ENCODE peak calls at places on chromosomes 7 and 10, in seven cellular contexts. G is colonic mucosa, L is K562, C is fibroblast of lung, R is GM23248, H is mammary epithelial cell, Q is astrocyte. F is an unnamed sample. For H3K4me1 and H3K36me3, the result is how much of the 10 kb centered on the place peaks cover.

GRCh38 chr10:43778571-43778970 is 129.9 kb upstream of the ZNF32 start:
- DNase-seq in L (no peak), R (no peak), Q (no peak), H (no peak), C (no peak), G (no peak), F (no peak)

GRCh38 chr7:134875867-134876266 is 96.4 kb downstream of the CALD1 start:
- DNase-seq in R (peak), L (no peak), H (no peak), C (peak), G (no peak), Q (peak), F (no peak)

GRCh38 chr10:110625356-110625894 is 18.7 kb upstream of the RBM20 start:
- DNase-seq in Q (no peak), R (no peak), G (peak), C (no peak), H (no peak), L (no peak), F (no peak)

GRCh38 chr7:52017802-52018679 is 701.4 kb upstream of the COBL start:
- DNase-seq in C (no peak), L (peak), Q (no peak), R (no peak), H (no peak), G (peak), F (peak)

GRCh38 chr10:70145166-70145665 is 1.3 kb downstream of the TYSND1 start:
- DNase-seq in L (no peak), G (no peak), Q (no peak), R (peak), C (no peak), H (no peak), F (peak)

GRCh38 chr10:93916257-93917063 is 22.7 kb downstream of the SLC35G1 start:
- DNase-seq in Q (peak), L (no peak), R (peak), G (no peak), C (peak), H (peak), F (no peak)

GRCh38 chr10:79070091-79070610 is 1.4 kb downstream of the ZMIZ1 start:
- DNase-seq in C (peak), L (peak), G (peak), R (peak), H (no peak), Q (no peak), F (peak)

GRCh38 chr10:35940067-35940989 is 298.2 kb upstream of the FZD8 start:
- DNase-seq in Q (no peak), G (peak), C (no peak), R (peak), H (no peak), L (no peak), F (peak)

GRCh38 chr7:123439186-123439585 is 95.2 kb downstream of the IQUB start:
- DNase-seq in H (no peak), C (no peak), Q (no peak), R (no peak), G (no peak), L (no peak), F (peak)

GRCh38 chr10:113053091-113053490 is 103.0 kb downstream of the TCF7L2 start:
- DNase-seq in Q (no peak), L (no peak), R (peak), C (no peak), H (no peak), G (no peak), F (peak)

GRCh38 chr7:134599371-134599770 is 47.3 kb upstream of the BPGM start:
- DNase-seq in Q (no peak), G (no peak), L (no peak), C (no peak), R (no peak), H (no peak), F (no peak)

GRCh38 chr10:17782921-17783665 is 26.1 kb upstream of the MRC1 start:
- DNase-seq in R (peak), C (peak), H (peak), L (no peak), G (no peak), Q (peak), F (no peak)

GRCh38 chr7:36232971-36233550 is 80.0 kb downstream of the EEPD1 start:
- DNase-seq in C (peak), H (no peak), G (no peak), R (no peak), L (no peak), Q (peak), F (no peak)

GRCh38 chr10:104478380-104478779 is 124.7 kb downstream of the CFAP58 start:
- DNase-seq in G (no peak), L (no peak), H (peak), Q (peak), C (peak), R (peak), F (no peak)

GRCh38 chr10:33116293-33116697 is 158.3 kb upstream of the ITGB1 start:
- DNase-seq in R (peak), L (no peak), H (no peak), G (no peak), C (peak), Q (peak), F (peak)

GRCh38 chr7:47444376-47445098 is 137.4 kb downstream of the TNS3 start:
- DNase-seq in R (peak), Q (no peak), H (peak), C (no peak), G (no peak), L (no peak), F (no peak)

GRCh38 chr7:155799514-155799913 is 12.7 kb downstream of the SHH start:
- DNase-seq in C (peak), R (peak), G (no peak), H (no peak), Q (no peak), L (no peak), F (no peak)

GRCh38 chr10:31321396-31321941 is 2.5 kb downstream of the ZEB1 start:
- DNase-seq in C (peak), G (no peak), L (no peak), R (peak), H (no peak), Q (peak), F (no peak)

GRCh38 chr7:125383324-125383723 is 453.7 kb upstream of the POT1 start:
- DNase-seq in G (no peak), L (no peak), R (no peak), H (peak), Q (no peak), C (no peak), F (no peak)

GRCh38 chr10:24383681-24384106 is 174.8 kb downstream of the KIAA1217 start:
- DNase-seq in H (peak), C (peak), Q (peak), L (peak), R (peak), G (peak), F (peak)

GRCh38 chr7:100509213-100509612 is 25.5 kb downstream of the NYAP1 start:
- DNase-seq in L (no peak), G (no peak), Q (peak), R (peak), H (peak), C (peak), F (no peak)

GRCh38 chr7:129457101-129457500 is 22.9 kb downstream of the STRIP2 start:
- DNase-seq in L (no peak), H (no peak), Q (no peak), C (no peak), G (no peak), R (no peak), F (no peak)

GRCh38 chr10:7085147-7085912 is 325.5 kb downstream of the SFMBT2 start:
- DNase-seq in H (no peak), C (peak), R (peak), Q (peak), G (no peak), L (no peak), F (no peak)

GRCh38 chr10:48463318-48464003 is 141.4 kb downstream of the ARHGAP22 start:
- DNase-seq in H (no peak), Q (no peak), C (no peak), R (peak), L (peak), G (peak), F (peak)

GRCh38 chr10:22622242-22622806 is 92.1 kb downstream of the PIP4K2A start:
- DNase-seq in Q (no peak), G (no peak), R (no peak), H (no peak), C (no peak), L (no peak), F (no peak)

GRCh38 chr7:130486114-130486962 is 5.5 kb upstream of the MEST start:
- DNase-seq in Q (no peak), L (peak), R (no peak), C (no peak), G (peak), H (no peak), F (peak)

GRCh38 chr7:24979470-24979862 is 512 bp downstream of the OSBPL3 start:
- DNase-seq in H (peak), G (peak), L (peak), R (peak), C (no peak), Q (no peak), F (peak)

GRCh38 chr10:25169740-25170139 is 5.1 kb upstream of the GPR158 start:
- DNase-seq in Q (no peak), C (no peak), R (no peak), G (no peak), L (no peak), H (no peak), F (no peak)

GRCh38 chr7:51577390-51577789 is 260.8 kb upstream of the COBL start:
- DNase-seq in Q (no peak), L (no peak), R (no peak), H (no peak), C (no peak), G (no peak), F (no peak)

GRCh38 chr7:102036958-102037357 is 219.5 kb downstream of the CUX1 start:
- DNase-seq in L (no peak), Q (no peak), H (no peak), R (no peak), C (no peak), G (no peak), F (no peak)

GRCh38 chr7:102439963-102440795 is 6.8 kb downstream of the ORAI2 start:
- DNase-seq in H (peak), C (peak), L (peak), G (no peak), R (peak), Q (peak), F (peak)

GRCh38 chr10:2989292-2989947 is 77.9 kb upstream of the PFKP start:
- DNase-seq in C (no peak), L (peak), R (no peak), Q (no peak), G (no peak), H (no peak), F (peak)

GRCh38 chr10:6543431-6544005 is 36.6 kb downstream of the PRKCQ start:
- DNase-seq in R (no peak), Q (no peak), C (no peak), L (no peak), G (no peak), H (no peak), F (peak)

GRCh38 chr7:151456782-151457181 is 16.8 kb upstream of the CRYGN start:
- DNase-seq in L (no peak), H (no peak), C (no peak), G (no peak), Q (no peak), R (no peak), F (peak)
- H3K9ac ChIP-seq in L (no peak), H (no peak), C (no peak), G (no peak), Q (no peak), R (no peak), F (no peak)

GRCh38 chr10:119282446-119282845 is 75.1 kb downstream of the GRK5 start:
- DNase-seq in G (no peak), R (no peak), L (no peak), H (no peak), Q (no peak), C (no peak), F (no peak)
- H3K4me1 ChIP-seq in G (under half), R (under half), L (under half), H (under half), Q (under half), C (under half), F (under half)

GRCh38 chr10:381805-382204 is 246.6 kb downstream of the ZMYND11 start:
- DNase-seq in H (no peak), G (no peak), Q (no peak), R (no peak), C (no peak), L (no peak), F (no peak)
- H3K36me3 ChIP-seq in H (under half), G (under half), Q (under half), R (under half), C (under half), L (under half), F (under half)

GRCh38 chr7:50356945-50357268 is 52.4 kb downstream of the IKZF1 start:
- DNase-seq in H (no peak), R (no peak), G (no peak), Q (no peak), C (no peak), L (no peak), F (no peak)
- H3K9ac ChIP-seq in H (no peak), R (no peak), G (no peak), Q (no peak), C (no peak), L (peak), F (no peak)

GRCh38 chr10:102801496-102801895 is 35.7 kb downstream of the CYP17A1 start:
- DNase-seq in R (no peak), C (no peak), L (no peak), G (no peak), Q (no peak), H (peak), F (no peak)

GRCh38 chr10:102804382-102804781 is 32.8 kb downstream of the CYP17A1 start:
- DNase-seq in C (no peak), H (no peak), R (no peak), G (no peak), Q (no peak), L (no peak), F (no peak)

GRCh38 chr10:102801978-102802377 is 35.2 kb downstream of the CYP17A1 start:
- DNase-seq in C (no peak), L (peak), H (no peak), G (no peak), R (no peak), Q (no peak), F (no peak)

GRCh38 chr10:102800601-102801335 is 36.4 kb downstream of the CYP17A1 start:
- DNase-seq in Q (no peak), H (no peak), R (no peak), G (no peak), C (no peak), L (no peak), F (no peak)

GRCh38 chr10:102802920-102803534 is 34.2 kb downstream of the CYP17A1 start:
- DNase-seq in G (no peak), L (no peak), Q (peak), H (peak), C (peak), R (peak), F (peak)
- H3K4me1 ChIP-seq in G (under half), L (under half), Q (under half), H (under half), C (under half), R (under half), F (under half)

GRCh38 chr7:152145853-152146466 is 120.5 kb downstream of the GALNT11 start:
- DNase-seq in L (peak), H (peak), C (peak), R (peak), Q (peak), G (peak), F (peak)
- H3K36me3 ChIP-seq in L (half or more), H (under half), C (under half), R (half or more), Q (under half), G (under half), F (half or more)

DNA sequence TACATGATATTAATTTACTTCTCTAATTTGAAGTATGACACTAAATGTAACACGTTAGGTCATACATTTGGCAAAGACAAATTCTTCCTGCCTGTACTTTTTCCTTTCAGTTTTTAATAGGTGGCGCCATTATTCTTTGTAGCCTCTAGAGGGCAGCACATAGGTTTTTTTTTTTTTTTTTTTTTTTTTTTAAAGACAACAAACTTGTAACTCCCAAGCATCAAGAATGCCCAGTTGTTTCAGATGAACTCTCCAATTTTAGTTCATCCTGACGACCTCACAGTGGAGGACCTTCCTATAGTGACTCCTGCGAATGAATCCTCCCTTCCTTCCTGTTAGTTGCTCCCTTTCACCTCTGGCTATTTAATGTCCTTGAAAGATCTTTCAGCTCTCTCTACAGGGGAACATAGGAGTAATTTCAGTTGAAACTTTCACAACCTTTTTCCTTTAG is 139.3 kb upstream of the HDAC9 start:
- DNase-seq in G (no peak), Q (peak), H (peak), R (peak), L (peak), C (peak), F (peak)
- H3K9ac ChIP-seq in G (no peak), Q (no peak), H (no peak), R (no peak), L (no peak), C (no peak), F (no peak)

DNA sequence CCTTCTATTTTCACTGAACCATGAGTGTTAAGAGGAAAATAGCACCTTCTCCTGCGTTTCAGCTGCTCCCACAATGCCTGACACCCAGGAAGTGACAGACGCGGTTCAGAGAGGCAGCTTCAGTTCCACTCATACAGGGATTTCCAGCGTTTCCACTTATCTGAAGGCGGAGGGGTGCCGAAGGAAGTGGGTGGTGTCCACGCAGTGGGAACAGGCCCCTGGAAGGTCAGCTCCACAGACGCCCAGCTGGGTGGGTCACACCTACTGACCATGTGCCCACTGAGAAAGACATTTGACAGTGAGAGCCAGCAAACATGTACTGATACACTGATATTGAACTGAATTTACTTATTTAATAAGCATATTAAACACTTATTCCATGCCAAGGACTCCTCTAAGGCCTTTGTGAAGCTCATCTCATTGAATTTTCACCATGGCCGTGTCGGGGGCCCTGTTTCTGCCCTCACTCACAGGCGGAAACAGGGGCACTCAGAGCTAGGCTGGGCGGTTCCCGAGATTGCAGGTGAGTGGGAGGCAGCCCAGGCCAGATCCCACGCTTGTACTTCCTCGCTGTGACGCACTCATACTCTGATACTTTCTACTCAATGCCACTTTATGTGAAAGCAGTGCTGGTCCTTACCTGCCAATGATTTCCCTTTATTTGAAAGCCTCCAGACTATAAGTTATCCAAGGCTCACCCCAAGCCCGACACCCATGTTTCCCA is 96.8 kb downstream of the TCERG1L start:
- DNase-seq in G (no peak), H (no peak), R (no peak), C (no peak), Q (no peak), L (no peak), F (peak)
- H3K4me1 ChIP-seq in G (under half), H (under half), R (under half), C (under half), Q (under half), L (under half), F (under half)

DNA sequence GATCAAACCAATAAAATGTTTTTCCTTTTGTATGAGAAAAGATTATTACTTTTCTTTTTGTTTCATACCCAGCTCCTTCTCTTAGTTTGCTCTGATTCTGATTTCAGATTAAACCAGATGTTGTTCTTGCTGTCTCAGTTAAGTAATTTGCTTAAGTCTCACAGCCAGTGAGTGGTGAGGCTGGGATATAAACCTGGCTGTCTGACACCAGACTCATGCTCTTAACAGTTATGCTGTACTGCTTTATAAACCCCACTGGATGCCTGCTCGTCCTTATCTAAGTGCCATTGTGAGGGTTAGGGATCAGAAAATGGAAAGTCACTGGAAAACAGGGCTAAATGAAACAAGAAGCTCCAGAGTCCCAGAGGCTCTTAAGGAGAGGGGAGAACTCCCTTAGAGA is 24.3 kb downstream of the GARS1 start:
- DNase-seq in H (no peak), C (no peak), L (no peak), Q (no peak), R (no peak), G (no peak), F (no peak)
- H3K36me3 ChIP-seq in H (half or more), C (under half), L (half or more), Q (half or more), R (half or more), G (under half), F (half or more)